ENCODE peak calls at places on chromosome 22, in four cellular contexts. M is colonic mucosa, C is ACHN, L is MV-4-11. V is an unnamed sample.

GRCh38 chr22:26134654-26135330 is 34.5 kb upstream of the SEZ6L start:
- DNase-seq in M (no peak), C (no peak), L (no peak), V (no peak)

GRCh38 chr22:20451920-20452319 is 14.3 kb upstream of the SCARF2 start:
- DNase-seq in M (no peak), C (no peak), L (no peak), V (no peak)

GRCh38 chr22:27863001-27863400 is 56.1 kb downstream of the PITPNB start:
- DNase-seq in M (no peak), C (no peak), L (no peak), V (no peak)

GRCh38 chr22:23774922-23775436 is 2.3 kb downstream of the MMP11 start:
- DNase-seq in M (no peak), C (peak), L (no peak), V (no peak)

GRCh38 chr22:38177926-38178604 is 3.6 kb downstream of the PLA2G6 start:
- DNase-seq in M (peak), C (peak), L (peak), V (no peak)

GRCh38 chr22:50602338-50602700 is 1.7 kb downstream of the MAPK8IP2 start:
- DNase-seq in M (no peak), C (no peak), L (no peak), V (no peak)

GRCh38 chr22:41978732-41979131 is 9.5 kb downstream of the SEPTIN3 start:
- DNase-seq in M (no peak), C (no peak), L (no peak), V (no peak)

GRCh38 chr22:22848364-22848866 is 39.2 kb upstream of the IGLL5 start:
- DNase-seq in M (peak), C (peak), L (peak), V (peak)

GRCh38 chr22:30754971-30755759 is 60.5 kb downstream of the OSBP2 start:
- DNase-seq in M (peak), C (peak), L (peak), V (peak)

GRCh38 chr22:45911601-45912271 is 65.2 kb downstream of the WNT7B start:
- DNase-seq in M (no peak), C (no peak), L (peak), V (no peak)

GRCh38 chr22:38924197-38924952 is 33.0 kb upstream of the APOBEC3A start:
- DNase-seq in M (peak), C (peak), L (no peak), V (no peak)

GRCh38 chr22:23132376-23133091 is 9.3 kb downstream of the RSPH14 start:
- DNase-seq in M (no peak), C (no peak), L (no peak), V (no peak)

GRCh38 chr22:20268350-20269012 is 363 bp upstream of the RTN4R start:
- DNase-seq in M (peak), C (peak), L (peak), V (peak)

GRCh38 chr22:48581206-48581766 is 1246.4 kb downstream of the BRD1 start:
- DNase-seq in M (no peak), C (no peak), L (no peak), V (no peak)

GRCh38 chr22:19430890-19431541 is 517 bp downstream of the HIRA start:
- DNase-seq in M (peak), C (peak), L (no peak), V (no peak)

GRCh38 chr22:26849575-26849974 is 192.2 kb downstream of the MIAT start:
- DNase-seq in M (no peak), C (no peak), L (no peak), V (no peak)

GRCh38 chr22:23216331-23217170 is 36.2 kb downstream of the BCR start:
- DNase-seq in M (no peak), C (no peak), L (peak), V (peak)

GRCh38 chr22:44752285-44753188 is at the start of gene ARHGAP8:
- DNase-seq in M (peak), C (no peak), L (no peak), V (no peak)

GRCh38 chr22:35661377-35661937 is 13.2 kb downstream of the APOL6 start:
- DNase-seq in M (no peak), C (no peak), L (no peak), V (no peak)

GRCh38 chr22:35023692-35024363 is 42.1 kb upstream of the ISX start:
- DNase-seq in M (peak), C (peak), L (no peak), V (peak)

GRCh38 chr22:32583921-32584335 is 109.3 kb downstream of the FBXO7 start:
- DNase-seq in M (no peak), C (no peak), L (no peak), V (no peak)

GRCh38 chr22:49735411-49736311 is 92.0 kb downstream of the BRD1 start:
- DNase-seq in M (no peak), C (peak), L (no peak), V (no peak)

GRCh38 chr22:37169412-37169811 is 18.6 kb downstream of the C1QTNF6 start:
- DNase-seq in M (no peak), C (no peak), L (no peak), V (no peak)

GRCh38 chr22:21876486-21877176 is 9.2 kb upstream of the MAPK1 start:
- DNase-seq in M (no peak), C (no peak), L (peak), V (no peak)

GRCh38 chr22:24323233-24323632 is 52.6 kb downstream of the SPECC1L start:
- DNase-seq in M (no peak), C (no peak), L (no peak), V (no peak)

GRCh38 chr22:49370841-49371301 is 456.8 kb downstream of the BRD1 start:
- DNase-seq in M (peak), C (no peak), L (no peak), V (no peak)

GRCh38 chr22:36659762-36660509 is 43.6 kb downstream of the CACNG2 start:
- DNase-seq in M (peak), C (peak), L (peak), V (no peak)

GRCh38 chr22:30265851-30266444 is 703 bp downstream of the OSM start:
- DNase-seq in M (peak), C (no peak), L (peak), V (peak)

GRCh38 chr22:38505595-38506117 is 455 bp downstream of the DDX17 start:
- DNase-seq in M (peak), C (peak), L (no peak), V (peak)

GRCh38 chr22:48188211-48188845 is 1425.9 kb downstream of the TBC1D22A start:
- DNase-seq in M (no peak), C (no peak), L (no peak), V (no peak)

GRCh38 chr22:19150482-19151328 is 613 bp upstream of the GSC2 start:
- DNase-seq in M (no peak), C (no peak), L (no peak), V (no peak)

GRCh38 chr22:39279170-39279850 is 34.5 kb upstream of the PDGFB start:
- DNase-seq in M (no peak), C (no peak), L (no peak), V (no peak)

GRCh38 chr22:39229075-39229474 is 15.7 kb downstream of the PDGFB start:
- DNase-seq in M (no peak), C (no peak), L (no peak), V (no peak)

GRCh38 chr22:30277547-30278344 is 11.1 kb upstream of the OSM start:
- DNase-seq in M (peak), C (no peak), L (peak), V (no peak)

GRCh38 chr22:50027639-50028537 is 15.3 kb upstream of the IL17REL start:
- DNase-seq in M (no peak), C (no peak), L (peak), V (peak)

GRCh38 chr22:32528316-32528715 is 53.7 kb downstream of the FBXO7 start:
- DNase-seq in M (no peak), C (no peak), L (no peak), V (no peak)

GRCh38 chr22:30326704-30327362 is at the start of gene TBC1D10A:
- DNase-seq in M (peak), C (peak), L (peak), V (peak)

GRCh38 chr22:16866167-16866566 is 41.0 kb upstream of the XKR3 start:
- DNase-seq in M (no peak), C (peak), L (no peak), V (no peak)

GRCh38 chr22:46770726-46771125 is 8.3 kb downstream of the TBC1D22A start:
- DNase-seq in M (no peak), C (no peak), L (peak), V (no peak)

GRCh38 chr22:23060612-23061400 is 9.5 kb upstream of the GNAZ start:
- DNase-seq in M (peak), C (no peak), L (no peak), V (no peak)